ENCODE peak calls at places on chromosomes 5 and 9, in six cellular contexts. O, J, U, P, X and F are unnamed samples. For H3K36me3, the result is how much of the 10 kb centered on the place peaks cover.

GRCh38 chr5:6228257-6229250 is 149.8 kb downstream of the MED10 start:
- DNase-seq in X (no peak), O (no peak), J (no peak), U (no peak), P (no peak), F (no peak)

GRCh38 chr9:28365020-28365640 is 791.8 kb upstream of the C9orf72 start:
- DNase-seq in X (no peak), P (no peak), U (no peak), J (no peak), O (no peak), F (no peak)

GRCh38 chr9:96649620-96650323 is 5.3 kb downstream of the PRXL2C start:
- DNase-seq in X (no peak), P (no peak), J (no peak), U (no peak), O (no peak), F (no peak)

GRCh38 chr5:82931110-82931509 is 146.1 kb downstream of the TMEM167A start:
- DNase-seq in U (no peak), P (no peak), X (no peak), J (no peak), O (no peak), F (no peak)

GRCh38 chr9:109537288-109537687 is 39.2 kb upstream of the PTPN3 start:
- DNase-seq in P (no peak), U (no peak), J (no peak), X (no peak), O (no peak), F (no peak)

GRCh38 chr9:91116226-91116625 is 245.5 kb downstream of the AUH start:
- DNase-seq in U (peak), O (no peak), P (no peak), X (no peak), J (peak), F (no peak)

GRCh38 chr9:106862946-106863740 is at the start of gene ZNF462:
- DNase-seq in O (no peak), J (peak), X (peak), U (peak), P (no peak), F (peak)

GRCh38 chr9:19127881-19128719 is 808 bp upstream of the PLIN2 start:
- DNase-seq in J (peak), O (peak), X (peak), U (peak), P (no peak), F (peak)

GRCh38 chr5:34542818-34543217 is 113.3 kb upstream of the RAI14 start:
- DNase-seq in X (no peak), J (no peak), O (no peak), U (no peak), P (no peak), F (no peak)

GRCh38 chr5:1152156-1152555 is 40.3 kb upstream of the SLC12A7 start:
- DNase-seq in X (no peak), P (no peak), J (no peak), U (no peak), O (no peak), F (no peak)

GRCh38 chr5:110738812-110739651 is at the start of gene SLC25A46:
- DNase-seq in O (peak), J (peak), U (peak), P (peak), X (peak), F (peak)

GRCh38 chr5:82422751-82423181 is 144.6 kb upstream of the RPS23 start:
- DNase-seq in X (peak), P (no peak), O (peak), J (peak), U (no peak), F (no peak)

GRCh38 chr5:150562832-150563231 is 54.9 kb downstream of the NDST1 start:
- DNase-seq in U (no peak), J (peak), O (peak), X (peak), P (no peak), F (peak)

GRCh38 chr5:138503487-138504270 is 38.4 kb downstream of the EGR1 start:
- DNase-seq in J (peak), U (peak), X (peak), O (peak), P (no peak), F (peak)

GRCh38 chr9:7008411-7008810 is 250.6 kb downstream of the KDM4C start:
- DNase-seq in P (no peak), U (no peak), X (no peak), O (no peak), J (no peak), F (no peak)

GRCh38 chr5:171842006-171842776 is 56.6 kb downstream of the SMIM23 start:
- DNase-seq in O (no peak), X (no peak), P (no peak), U (no peak), J (no peak), F (no peak)

DNA sequence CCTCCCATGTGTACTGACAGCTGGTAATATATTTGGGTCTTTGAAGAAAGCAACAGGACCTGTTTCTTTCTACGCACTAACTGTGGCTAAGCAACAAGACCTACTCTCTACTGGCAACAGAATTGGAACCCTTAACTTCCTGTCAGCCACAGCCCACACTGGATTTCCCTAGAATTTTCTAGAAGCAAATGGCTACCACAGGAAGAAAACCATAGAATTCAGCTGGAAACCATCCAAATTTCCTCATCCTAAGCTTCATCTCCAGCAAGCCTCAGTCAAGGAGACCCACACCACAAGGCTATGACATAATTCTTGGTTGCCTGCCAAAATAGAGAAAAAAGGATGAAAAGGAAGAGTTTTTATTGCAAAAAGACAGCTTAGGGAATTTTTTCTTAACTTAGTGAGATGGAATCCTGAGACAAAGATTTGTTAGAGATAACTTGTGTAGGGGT is 171.8 kb upstream of the TNC start:
- DNase-seq in U (no peak), P (no peak), X (no peak), J (no peak), O (no peak), F (no peak)
- H3K36me3 ChIP-seq in U (under half), P (under half), X (under half), J (under half), O (under half), F (under half)

DNA sequence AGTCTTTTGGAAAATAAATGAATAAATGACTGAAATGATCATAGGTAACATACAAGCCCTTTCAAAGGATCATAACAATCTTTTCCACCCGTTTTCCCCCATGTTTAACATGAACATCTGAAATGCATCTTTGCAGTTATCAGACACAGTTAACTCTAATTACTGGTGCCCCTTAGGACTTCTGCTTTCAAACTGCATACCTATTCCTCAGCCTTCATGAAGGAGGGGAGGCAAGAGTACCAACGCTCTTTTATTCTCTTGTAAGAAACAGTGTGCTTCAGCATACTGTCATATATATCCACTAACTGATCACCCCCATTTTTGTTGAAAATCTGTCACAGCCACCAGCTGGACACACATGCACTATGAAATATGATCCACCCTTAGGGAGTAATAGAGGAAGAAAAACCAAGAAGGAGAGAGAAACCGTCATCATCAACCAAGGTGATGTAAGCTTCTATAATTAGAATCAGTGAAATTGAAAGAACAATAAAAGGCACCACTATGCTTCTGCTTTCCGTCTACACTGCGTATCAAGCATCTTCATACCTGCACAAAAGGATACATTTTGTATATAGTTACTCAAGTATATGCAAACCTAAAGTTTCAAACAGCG is 98.7 kb downstream of the RAPGEF6 start:
- DNase-seq in U (no peak), X (no peak), O (no peak), P (no peak), J (no peak), F (no peak)
- H3K36me3 ChIP-seq in U (under half), X (under half), O (under half), P (under half), J (under half), F (under half)

GRCh38 chr9:134834957-134835419 is 45.6 kb upstream of the FCN2 start:
- DNase-seq in X (no peak), P (no peak), J (no peak), O (no peak), U (no peak), F (no peak)
- H3K36me3 ChIP-seq in X (under half), P (half or more), J (under half), O (under half), U (under half), F (under half)

GRCh38 chr9:86308687-86309086 is 26.3 kb upstream of the ISCA1 start:
- DNase-seq in P (no peak), O (no peak), X (no peak), J (no peak), U (no peak), F (no peak)
- H3K36me3 ChIP-seq in P (under half), O (under half), X (under half), J (half or more), U (under half), F (under half)